ENCODE peak calls at places on chromosomes 11 and 22, in five cellular contexts. N is Peyer's patch; W is activated effector memory CD4-positive, alpha-beta T cell treated with anti-CD3 and anti-CD28 coated beads, Interleukin-2, amount 50 U/mL, for 16 hours; Y is NCI-H774; T is DMS153. I is an unnamed sample.

GRCh38 chr22:37483594-37484114 is 2.5 kb downstream of the MFNG start:
- DNase-seq in N (no peak), T (no peak), W (no peak), Y (no peak), I (no peak)

GRCh38 chr11:92596596-92597317 is 372.1 kb downstream of the FAT3 start:
- DNase-seq in T (no peak), N (no peak), Y (no peak), W (no peak), I (no peak)

GRCh38 chr22:27186643-27187042 is 529.3 kb downstream of the MIAT start:
- DNase-seq in W (no peak), N (no peak), Y (no peak), T (no peak), I (no peak)

GRCh38 chr11:69472766-69473519 is 8.5 kb upstream of the LINC01488 start:
- DNase-seq in Y (no peak), W (no peak), N (no peak), T (no peak), I (no peak)

GRCh38 chr11:1706634-1707400 is 9.8 kb downstream of the KRTAP5-6 start:
- DNase-seq in N (no peak), T (no peak), Y (no peak), W (peak; percentile 61), I (no peak)

GRCh38 chr11:68657021-68657780 is 27.1 kb upstream of the GAL start:
- DNase-seq in N (no peak), W (peak; percentile 41), Y (no peak), T (no peak), I (no peak)

GRCh38 chr11:107563702-107564101 is 1.8 kb downstream of the ALKBH8 start:
- DNase-seq in T (peak; percentile 8), N (no peak), Y (no peak), W (peak; percentile 68), I (peak; percentile 13)

GRCh38 chr22:37210041-37210803 is 2.1 kb downstream of the SSTR3 start:
- DNase-seq in T (no peak), W (no peak), Y (no peak), N (peak; percentile 29), I (no peak)

GRCh38 chr11:78656984-78657383 is 82.3 kb upstream of the NARS2 start:
- DNase-seq in W (no peak), Y (no peak), N (no peak), T (no peak), I (no peak)

GRCh38 chr11:19100885-19101284 is 16.1 kb upstream of the ZDHHC13 start:
- DNase-seq in N (no peak), T (no peak), W (no peak), Y (no peak), I (no peak)

GRCh38 chr11:121031167-121031566 is 7.3 kb downstream of the TBCEL start:
- DNase-seq in N (no peak), Y (no peak), W (no peak), T (no peak), I (no peak)

GRCh38 chr22:30968924-30969531 is at the start of gene TUG1:
- DNase-seq in Y (peak; percentile 89), T (peak; percentile 95), N (peak; percentile 99), W (peak; percentile 99), I (peak; percentile 97)

GRCh38 chr22:24466831-24467249 is 28.3 kb upstream of the UPB1 start:
- DNase-seq in N (no peak), Y (no peak), T (no peak), W (no peak), I (no peak)

GRCh38 chr11:14288189-14288935 is 70.6 kb downstream of the RRAS2 start:
- DNase-seq in N (no peak), Y (no peak), W (no peak), T (no peak), I (no peak)

I was measured in NCI-H1436.